ENCODE peak calls at places on chromosome 12, in seven cellular contexts. N is IMR-90; K is CD8-positive, alpha-beta T cell; L is AG04449; Z is bronchial epithelial cell; Q is NCI-H1092; Y is dorsolateral prefrontal cortex. D is an unnamed sample.

GRCh38 chr12:46956451-46957035 is 122.9 kb upstream of the PCED1B start:
- DNase-seq in N (no peak), K (no peak), L (no peak), Z (no peak), Q (no peak), Y (no peak), D (no peak)

GRCh38 chr12:5248230-5248629 is 183.7 kb upstream of the NTF3 start:
- DNase-seq in N (no peak), K (no peak), L (no peak), Z (no peak), Q (no peak), Y (no peak), D (no peak)

GRCh38 chr12:106493531-106493930 is 89.3 kb upstream of the RFX4 start:
- DNase-seq in N (no peak), K (no peak), L (no peak), Z (no peak), Q (no peak), Y (no peak), D (peak; percentile 20)

GRCh38 chr12:18141583-18141982 is 51.6 kb upstream of the RERGL start:
- DNase-seq in N (no peak), K (no peak), L (no peak), Z (peak; percentile 94), Q (no peak), Y (no peak), D (no peak)

GRCh38 chr12:208813-209212 is 5.1 kb downstream of the SLC6A12 start:
- DNase-seq in N (no peak), K (no peak), L (no peak), Z (no peak), Q (no peak), Y (no peak), D (no peak)

GRCh38 chr12:18581232-18581962 is 156.4 kb downstream of the PLCZ1 start:
- DNase-seq in N (peak; percentile 63), K (no peak), L (peak; percentile 17), Z (no peak), Q (no peak), Y (no peak), D (no peak)

GRCh38 chr12:7127916-7128626 is 618 bp downstream of the RBP5 start:
- DNase-seq in N (no peak), K (no peak), L (no peak), Z (no peak), Q (no peak), Y (no peak), D (no peak)

GRCh38 chr12:11171953-11172675 is 1.1 kb downstream of the SMIM10L1 start:
- DNase-seq in N (peak; percentile 19), K (no peak), L (no peak), Z (peak; percentile 45), Q (no peak), Y (no peak), D (no peak)

GRCh38 chr12:1217191-1217949 is 226.3 kb downstream of the ERC1 start:
- DNase-seq in N (peak; percentile 79), K (no peak), L (peak; percentile 17), Z (peak; percentile 91), Q (no peak), Y (no peak), D (no peak)

GRCh38 chr12:101859664-101860607 is 17.4 kb upstream of the DRAM1 start:
- DNase-seq in N (peak; percentile 76), K (no peak), L (no peak), Z (peak; percentile 57), Q (no peak), Y (no peak), D (no peak)

GRCh38 chr12:1795221-1795784 is 25.1 kb upstream of the LRTM2 start:
- DNase-seq in N (no peak), K (no peak), L (no peak), Z (no peak), Q (no peak), Y (no peak), D (no peak)

GRCh38 chr12:91744613-91745012 is 401.0 kb downstream of the BTG1 start:
- DNase-seq in N (no peak), K (no peak), L (no peak), Z (no peak), Q (no peak), Y (no peak), D (no peak)

GRCh38 chr12:105433804-105434203 is 103.3 kb downstream of the C12orf75 start:
- DNase-seq in N (peak; percentile 75), K (no peak), L (no peak), Z (peak; percentile 96), Q (no peak), Y (no peak), D (no peak)

GRCh38 chr12:124630791-124631313 is 63.4 kb upstream of the NCOR2 start:
- DNase-seq in N (no peak), K (no peak), L (no peak), Z (no peak), Q (no peak), Y (no peak), D (no peak)

GRCh38 chr12:107360033-107360432 is 266.7 kb upstream of the CRY1 start:
- DNase-seq in N (no peak), K (no peak), L (no peak), Z (no peak), Q (no peak), Y (no peak), D (no peak)

GRCh38 chr12:57047981-57048380 is 1.9 kb downstream of the MYO1A start:
- DNase-seq in N (peak; percentile 43), K (no peak), L (no peak), Z (no peak), Q (no peak), Y (no peak), D (no peak)

GRCh38 chr12:24719293-24719721 is 229.6 kb downstream of the BCAT1 start:
- DNase-seq in N (peak; percentile 78), K (peak; percentile 14), L (no peak), Z (peak; percentile 87), Q (no peak), Y (no peak), D (no peak)

GRCh38 chr12:100399095-100399494 is 42.2 kb downstream of the SLC17A8 start:
- DNase-seq in N (no peak), K (no peak), L (no peak), Z (no peak), Q (no peak), Y (no peak), D (no peak)

GRCh38 chr12:84056-84455 is 17.5 kb downstream of the IQSEC3 start:
- DNase-seq in N (no peak), K (no peak), L (no peak), Z (no peak), Q (peak; percentile 94), Y (peak; percentile 45), D (no peak)

GRCh38 chr12:50086148-50086547 is 1.0 kb downstream of the SMARCD1 start:
- DNase-seq in N (no peak), K (no peak), L (no peak), Z (no peak), Q (no peak), Y (no peak), D (no peak)

GRCh38 chr12:71071466-71072097 is 86.2 kb downstream of the TSPAN8 start:
- DNase-seq in N (no peak), K (no peak), L (no peak), Z (peak; percentile 39), Q (no peak), Y (no peak), D (no peak)

GRCh38 chr12:129186952-129187351 is 333.7 kb downstream of the GLT1D1 start:
- DNase-seq in N (no peak), K (no peak), L (no peak), Z (no peak), Q (no peak), Y (no peak), D (peak; percentile 51)

D was measured in NCI-H1930.